ENCODE peak calls at places on chromosomes 3 and 15, in five cellular contexts. L is HL-60, T is upper lobe of right lung, J is mucosa of descending colon, U is HFF-Myc. R is an unnamed sample.

GRCh38 chr15:48440084-48440483 is 108.9 kb downstream of the DUT start:
- DNase-seq in U (peak), J (no peak), L (no peak), T (no peak), R (peak)

GRCh38 chr3:52162250-52162872 is 8.1 kb upstream of the POC1A start:
- DNase-seq in J (no peak), U (no peak), L (no peak), T (no peak), R (no peak)

GRCh38 chr3:194824676-194825075 is 139.0 kb downstream of the FAM43A start:
- DNase-seq in U (no peak), J (no peak), L (no peak), T (no peak), R (peak)

GRCh38 chr3:194137314-194138097 is 1.6 kb downstream of the HES1 start:
- DNase-seq in T (peak), L (peak), U (no peak), J (peak), R (no peak)

GRCh38 chr15:88542342-88542733 is 4.1 kb downstream of the DET1 start:
- DNase-seq in T (no peak), L (no peak), J (no peak), U (peak), R (no peak)

GRCh38 chr3:66195347-66195783 is 25.4 kb upstream of the SLC25A26 start:
- DNase-seq in L (no peak), U (peak), J (peak), T (peak), R (no peak)

GRCh38 chr3:150232992-150233451 is 175.1 kb upstream of the TSC22D2 start:
- DNase-seq in J (no peak), U (no peak), T (no peak), L (no peak), R (no peak)

GRCh38 chr15:58699769-58700168 is 49.7 kb downstream of the ADAM10 start:
- DNase-seq in L (no peak), T (no peak), U (no peak), J (no peak), R (no peak)

GRCh38 chr3:178512627-178513026 is 23.6 kb upstream of the KCNMB2 start:
- DNase-seq in U (no peak), J (no peak), L (no peak), T (no peak), R (no peak)

GRCh38 chr15:82670699-82671098 is 23.5 kb upstream of the CPEB1 start:
- DNase-seq in T (peak), U (no peak), J (no peak), L (no peak), R (no peak)

GRCh38 chr15:60414016-60414682 is 16.4 kb upstream of the ANXA2 start:
- DNase-seq in J (no peak), T (no peak), L (no peak), U (no peak), R (no peak)

GRCh38 chr3:195126073-195126605 is 144.8 kb downstream of the XXYLT1 start:
- DNase-seq in U (no peak), T (no peak), L (no peak), J (no peak), R (no peak)

GRCh38 chr15:98753726-98754125 is 105.4 kb downstream of the IGF1R start:
- DNase-seq in T (no peak), L (no peak), U (no peak), J (no peak), R (no peak)

GRCh38 chr3:170741756-170742530 is 128.1 kb downstream of the RPL22L1 start:
- DNase-seq in J (no peak), U (peak), T (no peak), L (no peak), R (no peak)

GRCh38 chr3:103389356-103389755 is 954.5 kb downstream of the ZPLD1 start:
- DNase-seq in L (no peak), T (no peak), J (no peak), U (no peak), R (no peak)

GRCh38 chr3:152174876-152175575 is 93.7 kb upstream of the MBNL1 start:
- DNase-seq in L (no peak), J (no peak), U (no peak), T (no peak), R (no peak)

GRCh38 chr3:128496602-128497304 is 3.8 kb upstream of the GATA2 start:
- DNase-seq in U (no peak), J (no peak), T (no peak), L (no peak), R (no peak)

GRCh38 chr15:67783303-67783702 is 42.0 kb upstream of the SKOR1 start:
- DNase-seq in U (no peak), L (peak), T (no peak), J (no peak), R (no peak)
- TF ChIP-seq CTCF in U (no peak), L (peak), T (no peak), J (no peak), R (no peak)

GRCh38 chr3:12959395-12959794 is 113.8 kb downstream of the IQSEC1 start:
- DNase-seq in T (no peak), U (no peak), L (no peak), J (no peak), R (no peak)
- H3K4me3 ChIP-seq in T (no peak), U (no peak), L (no peak), J (no peak), R (no peak)

DNA sequence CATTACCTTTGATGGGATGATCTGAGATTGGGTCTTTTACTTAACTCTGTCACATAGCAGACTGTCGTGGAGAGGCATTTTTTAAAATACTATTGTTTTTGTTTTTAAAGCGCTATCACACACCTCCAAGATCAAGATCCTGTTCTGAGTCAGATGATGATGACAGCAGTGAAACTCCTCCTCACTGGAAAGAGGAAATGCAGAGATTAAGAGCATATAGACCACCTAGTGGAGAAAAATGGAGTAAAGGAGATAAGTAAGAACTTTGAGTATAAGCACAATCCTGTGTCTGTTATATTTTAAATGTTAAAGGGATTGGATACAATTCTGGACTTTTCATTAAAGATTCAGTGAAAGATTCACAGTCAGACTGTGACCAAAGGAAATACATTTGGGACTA is 18.4 kb upstream of the ZBTB47 start:
- DNase-seq in L (no peak), J (no peak), T (no peak), U (no peak), R (no peak)
- TF ChIP-seq CTCF in L (peak), J (no peak), T (peak), U (no peak), R (no peak)

GRCh38 chr15:40281057-40281850 is 1.6 kb downstream of the ANKRD63 start:
- DNase-seq in L (no peak), T (no peak), U (no peak), J (no peak), R (no peak)

GRCh38 chr15:40285151-40285898 is 2.5 kb upstream of the ANKRD63 start:
- DNase-seq in J (no peak), L (no peak), T (no peak), U (no peak), R (no peak)

GRCh38 chr15:40282144-40282869 is 557 bp downstream of the ANKRD63 start:
- DNase-seq in T (peak), L (peak), U (no peak), J (peak), R (no peak)

GRCh38 chr15:40283615-40284306 is 897 bp upstream of the ANKRD63 start:
- DNase-seq in J (no peak), U (no peak), L (no peak), T (no peak), R (no peak)

DNA sequence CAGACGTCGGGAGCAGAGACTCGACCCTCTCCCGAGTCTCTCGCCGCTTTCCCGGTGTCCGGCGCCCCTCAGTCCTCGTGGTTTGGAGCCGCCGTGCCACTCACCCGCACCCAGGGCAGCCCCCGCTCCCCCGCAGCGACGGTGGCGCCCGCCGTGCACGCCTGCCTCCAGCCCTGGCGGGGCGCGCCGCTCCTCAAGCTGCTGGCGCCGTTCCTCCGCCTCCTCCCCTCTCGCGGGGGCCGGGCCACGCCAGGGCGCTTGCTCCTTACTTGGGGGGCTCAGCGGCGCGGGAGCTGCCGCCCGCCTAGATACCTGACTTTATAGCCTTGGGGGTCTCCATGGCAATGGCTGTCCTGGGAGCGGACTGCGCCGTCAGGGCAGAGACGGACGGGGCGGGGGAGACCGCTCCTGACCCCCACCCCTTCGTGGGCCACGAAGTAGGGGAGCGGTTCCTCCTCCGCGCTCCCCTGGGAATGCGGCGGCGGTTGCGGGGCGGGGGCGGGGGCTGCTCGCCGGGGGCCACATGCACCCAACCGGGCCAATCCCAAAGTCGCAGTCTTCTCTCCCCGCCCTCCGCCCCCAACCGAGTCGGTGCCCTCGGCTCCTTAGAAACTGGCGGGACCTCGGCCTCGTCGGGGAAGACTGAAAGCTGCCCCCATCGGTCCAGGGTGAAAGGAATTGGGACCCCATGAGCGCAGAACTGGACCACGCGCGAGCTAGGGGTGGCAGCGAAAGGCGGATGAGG is at the start of gene ANKRD63:
- DNase-seq in T (no peak), J (peak), U (no peak), L (peak), R (no peak)
- H3K4me3 ChIP-seq in T (peak), J (no peak), U (peak), L (peak), R (peak)

DNA sequence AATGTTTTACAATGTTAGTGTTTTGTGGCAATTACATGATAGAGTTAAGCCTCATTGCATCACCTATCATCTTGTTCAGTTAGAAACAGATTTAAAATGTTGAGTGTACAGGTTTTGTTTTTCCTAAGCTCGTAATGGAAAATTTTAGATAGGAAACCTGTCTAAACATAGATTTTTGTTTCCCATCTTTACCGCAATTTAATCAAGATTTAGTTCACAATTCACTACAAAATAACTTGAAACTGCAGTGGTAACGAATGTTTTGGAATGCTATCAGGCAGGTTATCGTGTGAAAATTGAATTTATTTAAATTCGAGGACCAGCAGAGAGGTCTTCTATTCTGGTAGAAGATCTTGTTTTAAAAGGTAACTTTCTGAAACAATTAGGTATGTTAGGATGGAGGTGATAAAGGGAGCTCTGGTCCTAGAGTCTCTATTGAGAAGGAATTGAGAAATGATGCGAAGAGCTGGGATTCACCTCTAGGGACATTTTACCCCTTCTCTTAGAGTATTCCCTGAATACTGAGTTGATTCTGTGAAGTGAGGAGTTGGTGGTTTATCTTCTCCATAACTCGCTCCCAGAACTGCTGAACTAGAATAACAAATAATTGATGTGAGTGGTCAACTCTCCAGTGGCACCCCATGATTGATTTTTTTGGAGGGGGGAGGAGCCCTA is 1.4 kb downstream of the DOCK3 start:
- DNase-seq in U (no peak), T (no peak), J (no peak), L (no peak), R (no peak)
- TF ChIP-seq CTCF in U (no peak), T (no peak), J (no peak), L (no peak), R (no peak)

GRCh38 chr3:50816896-50817295 is 142.2 kb downstream of the DOCK3 start:
- DNase-seq in U (no peak), L (no peak), T (no peak), J (no peak), R (no peak)
- H3K4me3 ChIP-seq in U (no peak), L (no peak), T (no peak), J (no peak), R (no peak)

GRCh38 chr3:7086417-7086816 is 225.5 kb downstream of the GRM7 start:
- DNase-seq in U (no peak), L (no peak), T (no peak), J (no peak), R (no peak)
- TF ChIP-seq CTCF in U (no peak), L (no peak), T (no peak), J (no peak), R (no peak)

R was measured in AG04449.